ENCODE peak calls at places on chromosome 6, in four cellular contexts. T, Z, Q and R are unnamed samples.

GRCh38 chr6:42322676-42323075 is 105.0 kb upstream of the MRPS10 start:
- DNase-seq in T (no peak), Z (no peak), Q (no peak), R (no peak)

GRCh38 chr6:84422380-84422968 is 195.0 kb upstream of the CEP162 start:
- DNase-seq in T (peak), Z (peak), Q (peak), R (no peak)

GRCh38 chr6:38977101-38977500 is 71.5 kb upstream of the GLP1R start:
- DNase-seq in T (no peak), Z (no peak), Q (no peak), R (no peak)

GRCh38 chr6:111825439-111825838 is 47.8 kb downstream of the FYN start:
- DNase-seq in T (no peak), Z (no peak), Q (no peak), R (no peak)

GRCh38 chr6:123022980-123023379 is 26.9 kb downstream of the CLVS2 start:
- DNase-seq in T (peak), Z (no peak), Q (no peak), R (no peak)

GRCh38 chr6:148501178-148501590 is 158.5 kb downstream of the SASH1 start:
- DNase-seq in T (peak), Z (peak), Q (peak), R (no peak)

GRCh38 chr6:145749632-145750031 is 14.3 kb upstream of the EPM2A start:
- DNase-seq in T (peak), Z (peak), Q (peak), R (no peak)

GRCh38 chr6:43644940-43645612 is at the start of gene RSPH9:
- DNase-seq in T (peak), Z (no peak), Q (no peak), R (no peak)

GRCh38 chr6:137123078-137123477 is 50.4 kb downstream of the IL22RA2 start:
- DNase-seq in T (no peak), Z (no peak), Q (no peak), R (no peak)

GRCh38 chr6:148146717-148147116 is 195.9 kb upstream of the SASH1 start:
- DNase-seq in T (peak), Z (no peak), Q (peak), R (no peak)

GRCh38 chr6:55445648-55446204 is 118.5 kb downstream of the GFRAL start:
- DNase-seq in T (peak), Z (no peak), Q (peak), R (no peak)